ENCODE peak calls at places on chromosome 12, in seven cellular contexts. A is colonic mucosa, F is lung, W is AG04450, G is testis, N is upper lobe of left lung, U is cardiac muscle cell. Z is an unnamed sample.

GRCh38 chr12:27751386-27752047 is 28.5 kb upstream of the KLHL42 start:
- DNase-seq in W (no peak), N (peak; percentile 22), F (no peak), G (no peak), U (no peak), A (peak; percentile 86), Z (peak; percentile 44)

GRCh38 chr12:50927766-50928224 is 24.5 kb upstream of the HIGD1C start:
- DNase-seq in A (no peak), G (no peak), U (no peak), W (no peak), F (no peak), N (no peak), Z (no peak)

GRCh38 chr12:22709292-22709691 is 84.3 kb downstream of the ETNK1 start:
- DNase-seq in G (no peak), A (no peak), U (peak; percentile 32), W (no peak), F (no peak), N (no peak), Z (no peak)

GRCh38 chr12:128811806-128812205 is 12.0 kb downstream of the SLC15A4 start:
- DNase-seq in A (no peak), U (no peak), F (no peak), N (no peak), G (no peak), W (no peak), Z (no peak)

GRCh38 chr12:12506541-12506940 is 56.1 kb downstream of the DUSP16 start:
- DNase-seq in A (no peak), G (peak; percentile 49), U (peak; percentile 66), F (no peak), W (peak; percentile 45), N (no peak), Z (no peak)

GRCh38 chr12:62744551-62744950 is 190.4 kb downstream of the PPM1H start:
- DNase-seq in N (peak; percentile 49), W (no peak), U (peak; percentile 9), F (no peak), A (no peak), G (no peak), Z (no peak)

GRCh38 chr12:57889541-57889989 is 43.0 kb upstream of the CTDSP2 start:
- DNase-seq in A (peak; percentile 72), G (peak; percentile 67), U (peak; percentile 98), W (peak; percentile 70), N (peak; percentile 78), F (peak; percentile 71), Z (no peak)

GRCh38 chr12:62347922-62348650 is 87.9 kb downstream of the USP15 start:
- DNase-seq in U (no peak), F (no peak), N (no peak), A (no peak), W (no peak), G (no peak), Z (no peak)

GRCh38 chr12:69555461-69555860 is 29.8 kb upstream of the CCT2 start:
- DNase-seq in A (no peak), W (peak; percentile 94), U (peak; percentile 21), G (no peak), N (no peak), F (no peak), Z (no peak)

GRCh38 chr12:66405395-66405794 is 103.1 kb downstream of the HELB start:
- DNase-seq in N (no peak), A (no peak), W (no peak), F (no peak), G (no peak), U (peak; percentile 53), Z (no peak)

GRCh38 chr12:55876110-55876509 is 33.4 kb upstream of the MMP19 start:
- DNase-seq in W (no peak), A (no peak), F (no peak), N (no peak), G (no peak), U (no peak), Z (no peak)

GRCh38 chr12:51922762-51923505 is 15.6 kb downstream of the ACVRL1 start:
- DNase-seq in A (peak; percentile 65), G (peak; percentile 54), F (peak; percentile 52), U (peak; percentile 87), W (no peak), N (peak; percentile 74), Z (no peak)

GRCh38 chr12:107318804-107319535 is 225.6 kb upstream of the CRY1 start:
- DNase-seq in U (peak; percentile 43), F (no peak), A (no peak), N (no peak), G (peak; percentile 18), W (no peak), Z (no peak)

GRCh38 chr12:2588345-2588744 is 206.4 kb upstream of the FKBP4 start:
- DNase-seq in F (no peak), G (no peak), N (no peak), U (no peak), A (no peak), W (no peak), Z (no peak)

GRCh38 chr12:5648692-5649338 is 216.9 kb downstream of the NTF3 start:
- DNase-seq in W (peak; percentile 3), A (peak; percentile 21), G (no peak), N (no peak), F (no peak), U (peak; percentile 21), Z (no peak)

GRCh38 chr12:97650242-97650641 is 187.6 kb downstream of the RMST start:
- DNase-seq in U (no peak), F (no peak), N (no peak), A (no peak), W (no peak), G (no peak), Z (no peak)

GRCh38 chr12:93003540-93004239 is 74.6 kb upstream of the EEA1 start:
- DNase-seq in F (no peak), N (no peak), W (no peak), U (peak; percentile 41), A (no peak), G (no peak), Z (no peak)

GRCh38 chr12:71602745-71603577 is 60.7 kb downstream of the ZFC3H1 start:
- DNase-seq in G (no peak), A (no peak), U (no peak), W (no peak), F (no peak), N (no peak), Z (no peak)

GRCh38 chr12:91985002-91985767 is 160.5 kb downstream of the BTG1 start:
- DNase-seq in W (peak; percentile 43), A (no peak), N (no peak), F (no peak), U (peak; percentile 39), G (no peak), Z (no peak)

GRCh38 chr12:53091756-53092155 is 5.7 kb upstream of the IGFBP6 start:
- DNase-seq in A (peak; percentile 9), N (no peak), W (no peak), G (no peak), U (no peak), F (no peak), Z (no peak)

GRCh38 chr12:93957180-93957579 is 191.2 kb upstream of the PLXNC1 start:
- DNase-seq in N (no peak), G (no peak), U (no peak), F (no peak), W (no peak), A (no peak), Z (no peak)

GRCh38 chr12:16603916-16604575 is 1.9 kb downstream of the LMO3 start:
- DNase-seq in N (no peak), G (no peak), F (no peak), U (peak; percentile 49), A (no peak), W (no peak), Z (no peak)

GRCh38 chr12:131832393-131833231 is 4.4 kb downstream of the MMP17 start:
- DNase-seq in U (peak; percentile 73), W (peak; percentile 52), A (no peak), F (no peak), G (peak; percentile 79), N (no peak), Z (no peak)

GRCh38 chr12:69569236-69569635 is 16.0 kb upstream of the CCT2 start:
- DNase-seq in F (no peak), G (no peak), W (no peak), A (no peak), U (no peak), N (no peak), Z (no peak)

GRCh38 chr12:3200779-3201738 is 123.9 kb downstream of the TSPAN9 start:
- DNase-seq in U (peak; percentile 20), N (no peak), G (no peak), F (no peak), A (no peak), W (no peak), Z (no peak)

DNA sequence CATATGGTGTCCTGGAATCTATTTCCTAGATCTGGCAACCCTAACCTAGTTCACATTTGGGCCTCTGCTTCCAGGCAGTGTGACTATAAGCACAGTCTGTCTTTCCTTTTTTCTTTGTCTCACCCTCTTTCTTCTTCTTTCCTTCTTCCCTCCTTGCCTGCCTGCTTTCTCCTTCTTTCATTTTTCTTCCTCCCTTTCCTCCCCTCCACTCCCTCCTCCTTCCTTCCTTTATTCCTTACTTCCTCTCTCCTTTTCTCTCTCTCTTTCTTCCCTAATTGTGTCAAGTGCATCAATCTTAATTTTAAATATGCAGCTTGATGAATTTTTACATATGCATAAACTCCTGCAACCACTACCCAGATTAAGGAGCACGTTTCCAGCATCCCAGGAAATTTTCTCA is 4.6 kb upstream of the DAO start:
- DNase-seq in N (no peak), F (no peak), U (no peak), A (no peak), G (no peak), W (no peak), Z (no peak)
- TF ChIP-seq CTCF in N (no peak), F (no peak), U (no peak), A (no peak), G (no peak), W (no peak), Z (no peak)

GRCh38 chr12:6952860-6953416 is 1.8 kb downstream of the PTPN6 start:
- DNase-seq in A (no peak), U (no peak), G (no peak), N (no peak), W (no peak), F (no peak), Z (no peak)
- H3K4me3 ChIP-seq in A (peak overlapping the region; percentile 38), U (no peak overlapping the region), G (no peak overlapping the region), N (peak overlapping the region; percentile 43), W (no peak overlapping the region), F (peak overlapping the region; percentile 40), Z (no peak overlapping the region)

DNA sequence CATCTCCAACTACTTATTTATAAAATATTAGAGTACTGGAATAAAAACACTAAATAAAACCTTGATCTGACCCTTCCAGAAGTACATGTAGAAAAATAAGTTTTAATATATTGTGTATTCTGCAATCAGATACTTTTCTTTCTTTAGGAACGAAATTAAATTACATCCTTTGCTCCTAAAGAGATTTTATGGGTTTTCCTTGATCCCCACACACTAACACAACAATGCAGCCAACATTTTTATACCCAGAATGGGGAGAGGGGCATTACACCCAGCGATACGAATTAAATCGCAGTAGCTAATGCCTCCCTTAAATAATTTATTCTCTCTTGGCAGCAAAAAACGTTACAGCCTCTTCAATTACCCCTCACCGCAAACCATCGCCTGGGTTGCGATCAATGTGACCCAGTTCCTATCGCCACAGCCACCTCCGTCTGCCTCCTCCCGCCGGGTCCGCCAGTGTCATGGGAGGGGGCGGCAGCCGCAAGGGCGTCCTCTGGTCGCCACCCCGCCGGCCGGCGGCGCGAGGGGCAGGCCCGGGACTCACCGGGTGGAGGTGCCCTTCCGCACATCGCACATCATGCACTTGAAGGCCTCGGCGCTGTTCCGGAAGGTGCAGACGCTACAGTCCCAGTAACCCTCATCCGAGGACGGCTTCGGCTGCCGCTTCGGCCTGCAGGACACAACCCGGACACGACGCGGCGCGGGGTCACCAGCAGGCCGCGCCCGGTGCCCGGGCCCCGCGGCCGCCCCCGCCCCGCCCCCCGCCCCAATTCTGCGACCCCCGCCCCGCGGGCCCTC is 796 bp downstream of the YAF2 start:
- DNase-seq in G (peak; percentile 83), U (peak; percentile 81), N (peak; percentile 86), W (no peak), A (peak; percentile 80), F (peak; percentile 78), Z (no peak)
- TF ChIP-seq CTCF in G (no peak), U (peak; percentile 49), N (peak; percentile 60), W (peak; percentile 47), A (no peak), F (peak; percentile 29), Z (peak; percentile 44)

GRCh38 chr12:40312196-40312595 is 87.4 kb downstream of the LRRK2 start:
- DNase-seq in W (no peak), U (no peak), G (no peak), A (no peak), F (no peak), N (no peak), Z (no peak)
- H3K4me3 ChIP-seq in W (no peak overlapping the region), U (no peak overlapping the region), G (no peak overlapping the region), A (no peak overlapping the region), F (no peak overlapping the region), N (no peak overlapping the region), Z (no peak overlapping the region)

Z was measured in epithelial cell of proximal tubule.